ENCODE peak calls at places on chromosomes 11 and 22, in eight cellular contexts. M, G, Z, B, P, C, K and L are unnamed samples.

GRCh38 chr22:27654536-27655445 is 146.8 kb downstream of the MN1 start:
- DNase-seq in M (no peak), G (no peak), Z (no peak), B (no peak), P (no peak), C (peak; percentile 47), K (no peak), L (no peak)

GRCh38 chr22:29216873-29217666 is 11.4 kb downstream of the EMID1 start:
- DNase-seq in M (no peak), G (peak; percentile 84), Z (no peak), B (no peak), P (peak; percentile 44), C (peak; percentile 92), K (no peak), L (no peak)

GRCh38 chr11:35098850-35099249 is 40.1 kb upstream of the CD44 start:
- DNase-seq in M (no peak), G (no peak), Z (no peak), B (no peak), P (no peak), C (no peak), K (no peak), L (no peak)

GRCh38 chr22:30318773-30319419 is 7.8 kb downstream of the TBC1D10A start:
- DNase-seq in M (no peak), G (no peak), Z (no peak), B (no peak), P (no peak), C (no peak), K (no peak), L (no peak)

GRCh38 chr11:127919206-127920000 is 668.0 kb downstream of the ETS1 start:
- DNase-seq in M (no peak), G (no peak), Z (no peak), B (no peak), P (no peak), C (no peak), K (no peak), L (no peak)

GRCh38 chr22:32444068-32444467 is 20.2 kb downstream of the BPIFC start:
- DNase-seq in M (no peak), G (no peak), Z (peak; percentile 13), B (peak; percentile 5), P (no peak), C (no peak), K (no peak), L (peak; percentile 23)

GRCh38 chr11:17574141-17574798 is 27.2 kb downstream of the OTOG start:
- DNase-seq in M (no peak), G (no peak), Z (no peak), B (no peak), P (no peak), C (no peak), K (no peak), L (no peak)

GRCh38 chr11:12291313-12291712 is 86.1 kb upstream of the PARVA start:
- DNase-seq in M (no peak), G (no peak), Z (no peak), B (no peak), P (no peak), C (no peak), K (no peak), L (no peak)

GRCh38 chr22:18001040-18001893 is 23.1 kb downstream of the MICAL3 start:
- DNase-seq in M (peak; percentile 91), G (peak; percentile 93), Z (peak; percentile 98), B (peak; percentile 86), P (peak; percentile 89), C (peak; percentile 91), K (peak; percentile 73), L (peak; percentile 96)
- TF ChIP-seq POLR2A in M (no peak), G (peak; percentile 92), Z (peak; percentile 89), B (peak; percentile 88), P (peak; percentile 59), C (peak; percentile 91), K (peak; percentile 71), L (peak; percentile 82)

GRCh38 chr22:31343235-31344191 is 2.6 kb downstream of the PATZ1 start:
- DNase-seq in M (peak; percentile 53), G (no peak), Z (no peak), B (no peak), P (peak; percentile 87), C (peak; percentile 95), K (no peak), L (peak; percentile 43)
- TF ChIP-seq POLR2A in M (no peak), G (no peak), Z (no peak), B (no peak), P (no peak), C (no peak), K (no peak), L (no peak)

DNA sequence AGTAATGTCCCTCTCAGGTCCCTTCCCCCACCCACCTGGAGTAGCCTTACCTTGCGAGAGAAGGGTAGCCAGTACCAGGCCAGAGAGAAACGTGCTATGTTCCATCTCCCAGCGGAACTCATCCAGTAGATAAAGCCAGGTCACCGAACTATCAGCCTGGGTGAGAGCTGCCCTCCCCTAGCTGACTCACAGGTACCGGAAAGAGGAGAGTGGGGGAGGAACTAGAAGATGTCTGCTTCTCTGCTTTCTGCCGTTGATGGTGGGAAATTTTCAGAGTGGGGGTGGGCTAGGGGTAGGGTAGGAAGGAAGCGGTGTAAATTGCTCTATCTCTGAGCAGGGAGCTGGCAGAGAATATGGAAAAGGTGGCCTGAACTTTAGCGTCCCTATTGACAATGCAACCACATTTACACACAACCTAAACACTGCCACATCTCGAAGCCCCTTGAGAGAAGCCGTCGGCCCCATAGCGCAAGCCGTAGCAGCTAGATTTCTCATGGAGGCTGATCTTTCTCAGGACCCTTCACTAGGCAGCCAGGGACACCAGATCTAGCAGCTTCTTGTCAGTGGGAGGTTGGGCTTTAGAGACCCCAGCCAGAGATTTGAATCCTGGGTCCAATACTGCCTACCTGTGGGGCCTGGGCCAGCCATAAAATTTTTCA is at the start of gene CD3D:
- DNase-seq in M (no peak), G (no peak), Z (no peak), B (no peak), P (no peak), C (no peak), K (no peak), L (no peak)
- TF ChIP-seq POLR2A in M (no peak), G (no peak), Z (no peak), B (no peak), P (no peak), C (no peak), K (no peak), L (no peak)

DNA sequence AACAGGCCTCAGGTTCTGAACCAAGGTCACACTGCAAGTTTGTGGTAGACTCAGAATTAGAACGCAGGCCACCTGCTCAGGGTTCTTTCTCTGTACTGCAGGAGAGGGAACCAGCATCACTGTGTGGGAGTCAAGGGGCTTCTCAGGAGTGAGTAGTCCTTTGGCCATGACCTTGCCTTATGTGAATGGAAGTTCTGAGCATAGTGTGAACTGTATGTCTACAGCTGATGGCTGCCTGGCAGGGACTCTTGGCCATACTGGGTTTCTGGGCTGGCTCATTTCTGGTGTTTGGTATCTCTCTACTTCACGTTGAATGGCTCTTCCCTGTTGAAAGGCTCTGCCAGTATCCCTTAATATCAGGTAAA is 40.1 kb upstream of the TUB start:
- DNase-seq in M (no peak), G (no peak), Z (no peak), B (no peak), P (peak; percentile 12), C (no peak), K (no peak), L (no peak)
- TF ChIP-seq POLR2A in M (no peak), G (no peak), Z (no peak), B (no peak), P (no peak), C (no peak), K (no peak), L (no peak)

DNA sequence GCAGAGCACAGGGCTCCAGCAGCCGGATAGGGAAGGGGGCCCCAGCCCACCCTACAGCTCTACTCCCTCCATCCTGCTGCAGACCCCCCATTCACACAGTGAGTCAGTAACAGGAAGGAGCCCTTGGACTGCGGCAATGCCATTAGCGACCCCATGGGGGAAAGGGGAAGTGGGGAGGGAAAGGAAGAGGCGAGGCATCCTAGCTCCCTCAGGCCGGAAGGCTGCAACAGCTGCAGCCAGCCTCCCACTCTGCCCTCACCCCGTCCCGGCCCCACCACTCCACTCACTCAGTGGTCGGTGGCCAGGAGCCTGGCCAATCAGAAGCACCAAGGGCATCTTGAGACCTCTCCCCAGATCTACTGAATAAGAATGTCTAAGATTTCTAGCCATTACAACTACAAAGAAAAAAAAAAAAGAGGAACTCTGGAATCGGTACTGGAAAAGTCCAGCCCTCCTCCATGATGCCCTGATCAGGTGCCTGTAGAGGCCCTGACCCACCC is 14.1 kb downstream of the OAF start:
- DNase-seq in M (peak; percentile 70), G (no peak), Z (no peak), B (no peak), P (no peak), C (no peak), K (no peak), L (no peak)
- TF ChIP-seq POLR2A in M (no peak), G (no peak), Z (no peak), B (no peak), P (no peak), C (no peak), K (no peak), L (no peak)

DNA sequence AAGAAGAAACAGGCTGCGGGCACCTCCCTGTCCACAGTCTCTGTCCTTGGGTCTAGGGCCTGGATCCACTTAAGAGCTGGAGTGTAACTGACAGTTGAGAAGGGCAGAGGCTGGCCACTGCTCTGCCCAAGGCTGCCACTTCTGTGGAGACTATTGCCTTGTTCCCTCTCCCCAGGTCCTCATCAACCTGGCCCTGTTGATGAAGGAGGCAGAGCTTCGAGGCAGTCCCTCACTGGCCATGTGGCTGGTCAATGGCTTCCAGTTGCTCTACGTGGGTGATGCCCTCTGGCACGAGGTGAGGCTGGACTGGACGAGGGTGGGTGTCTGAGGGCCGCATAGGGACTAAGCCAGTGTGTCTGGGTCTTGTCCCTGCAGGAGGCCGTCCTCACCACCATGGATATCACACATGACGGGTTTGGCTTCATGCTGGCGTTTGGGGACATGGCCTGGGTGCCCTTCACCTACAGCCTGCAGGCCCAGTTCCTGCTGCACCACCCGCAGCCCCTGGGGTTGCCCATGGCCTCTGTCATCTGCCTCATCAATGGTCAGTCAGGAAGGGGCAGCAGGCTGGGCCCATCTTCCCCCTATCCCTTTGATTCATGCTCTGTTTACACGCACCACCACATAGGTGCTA is 2.8 kb downstream of the ZNHIT2 start:
- DNase-seq in M (no peak), G (no peak), Z (no peak), B (no peak), P (no peak), C (no peak), K (no peak), L (no peak)
- TF ChIP-seq POLR2A in M (no peak), G (no peak), Z (no peak), B (no peak), P (no peak), C (no peak), K (no peak), L (no peak)

DNA sequence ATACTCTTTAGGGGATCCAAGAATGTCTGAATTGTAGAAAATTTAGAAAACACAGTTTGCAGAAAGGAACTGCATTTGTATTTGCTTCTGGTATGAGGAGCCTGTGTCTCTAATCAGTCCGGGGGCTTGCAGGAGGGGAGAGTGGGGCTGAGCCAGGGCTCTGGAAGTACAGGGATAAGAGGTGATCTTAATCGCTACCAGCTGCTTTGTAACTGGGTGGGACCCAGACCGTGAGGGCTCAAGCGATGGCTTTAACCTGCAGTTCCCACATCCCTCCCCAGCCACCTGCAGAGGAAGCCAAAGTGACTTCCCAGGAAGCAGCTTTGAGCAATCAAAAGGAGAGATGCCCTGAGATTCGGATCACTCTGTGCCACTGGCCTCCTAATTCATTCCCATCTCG is 18.6 kb downstream of the SCUBE2 start:
- DNase-seq in M (no peak), G (no peak), Z (no peak), B (no peak), P (no peak), C (no peak), K (no peak), L (no peak)
- TF ChIP-seq POLR2A in M (no peak), G (no peak), Z (no peak), B (no peak), P (no peak), C (no peak), K (no peak), L (no peak)